ENCODE peak calls at places on chromosome X, in eight cellular contexts. One of them, this sample, is unnamed.

GRCh38 chrX:33725556-33726232 is 406.4 kb downstream of the FAM47A start:
- DNase-seq in epithelial cell of proximal tubule: no peak
- DNase-seq in GM13976: peak
- DNase-seq in body of pancreas: peak
- DNase-seq in nephron progenitor cell: peak
- DNase-seq in HL-60: no peak
- DNase-seq in coronary artery: no peak
- DNase-seq in B cell: no peak
- DNase-seq in this sample: peak

GRCh38 chrX:10175317-10175871 is 18.6 kb downstream of the CLCN4 start:
- DNase-seq in GM13976: no peak
- DNase-seq in B cell: no peak
- DNase-seq in nephron progenitor cell: no peak
- DNase-seq in HL-60: no peak
- DNase-seq in coronary artery: no peak
- DNase-seq in body of pancreas: no peak
- DNase-seq in epithelial cell of proximal tubule: no peak
- DNase-seq in this sample: no peak

GRCh38 chrX:104351173-104351769 is 96.5 kb upstream of the ESX1 start:
- DNase-seq in coronary artery: no peak
- DNase-seq in B cell: no peak
- DNase-seq in GM13976: no peak
- DNase-seq in HL-60: no peak
- DNase-seq in nephron progenitor cell: no peak
- DNase-seq in body of pancreas: no peak
- DNase-seq in epithelial cell of proximal tubule: peak
- DNase-seq in this sample: no peak

GRCh38 chrX:53930513-53931380 is 113.5 kb downstream of the PHF8 start:
- DNase-seq in body of pancreas: no peak
- DNase-seq in GM13976: no peak
- DNase-seq in nephron progenitor cell: no peak
- DNase-seq in coronary artery: no peak
- DNase-seq in B cell: no peak
- DNase-seq in HL-60: no peak
- DNase-seq in epithelial cell of proximal tubule: no peak
- DNase-seq in this sample: no peak

GRCh38 chrX:110004210-110004609 is 1.3 kb downstream of the TMEM164 start:
- DNase-seq in coronary artery: no peak
- DNase-seq in body of pancreas: peak
- DNase-seq in nephron progenitor cell: peak
- DNase-seq in HL-60: no peak
- DNase-seq in GM13976: no peak
- DNase-seq in epithelial cell of proximal tubule: no peak
- DNase-seq in B cell: no peak
- DNase-seq in this sample: no peak

GRCh38 chrX:132209527-132209926 is 9.7 kb downstream of the RAP2C start:
- DNase-seq in HL-60: peak
- DNase-seq in coronary artery: no peak
- DNase-seq in B cell: no peak
- DNase-seq in GM13976: no peak
- DNase-seq in body of pancreas: no peak
- DNase-seq in epithelial cell of proximal tubule: no peak
- DNase-seq in nephron progenitor cell: no peak
- DNase-seq in this sample: no peak

GRCh38 chrX:13050151-13050550 is 5.7 kb upstream of the FAM9C start:
- DNase-seq in HL-60: no peak
- DNase-seq in epithelial cell of proximal tubule: no peak
- DNase-seq in coronary artery: no peak
- DNase-seq in body of pancreas: no peak
- DNase-seq in nephron progenitor cell: no peak
- DNase-seq in GM13976: no peak
- DNase-seq in B cell: no peak
- DNase-seq in this sample: no peak

GRCh38 chrX:23515028-23515427 is 152.3 kb upstream of the PRDX4 start:
- DNase-seq in coronary artery: no peak
- DNase-seq in epithelial cell of proximal tubule: no peak
- DNase-seq in body of pancreas: peak
- DNase-seq in GM13976: no peak
- DNase-seq in B cell: no peak
- DNase-seq in HL-60: no peak
- DNase-seq in nephron progenitor cell: no peak
- DNase-seq in this sample: no peak

GRCh38 chrX:153924149-153924861 is 1.8 kb downstream of the ARHGAP4 start:
- DNase-seq in epithelial cell of proximal tubule: no peak
- DNase-seq in B cell: peak
- DNase-seq in body of pancreas: no peak
- DNase-seq in nephron progenitor cell: no peak
- DNase-seq in coronary artery: no peak
- DNase-seq in GM13976: no peak
- DNase-seq in HL-60: peak
- DNase-seq in this sample: no peak

GRCh38 chrX:8044861-8045434 is 117.7 kb upstream of the PNPLA4 start:
- DNase-seq in epithelial cell of proximal tubule: no peak
- DNase-seq in GM13976: no peak
- DNase-seq in HL-60: no peak
- DNase-seq in coronary artery: no peak
- DNase-seq in nephron progenitor cell: no peak
- DNase-seq in body of pancreas: no peak
- DNase-seq in B cell: no peak
- DNase-seq in this sample: no peak

GRCh38 chrX:8043546-8043945 is 116.3 kb upstream of the PNPLA4 start:
- DNase-seq in body of pancreas: no peak
- DNase-seq in coronary artery: no peak
- DNase-seq in nephron progenitor cell: no peak
- DNase-seq in epithelial cell of proximal tubule: no peak
- DNase-seq in B cell: no peak
- DNase-seq in HL-60: no peak
- DNase-seq in GM13976: no peak
- DNase-seq in this sample: no peak

GRCh38 chrX:8037593-8038348 is 110.6 kb upstream of the PNPLA4 start:
- DNase-seq in epithelial cell of proximal tubule: no peak
- DNase-seq in B cell: no peak
- DNase-seq in HL-60: no peak
- DNase-seq in GM13976: no peak
- DNase-seq in coronary artery: no peak
- DNase-seq in nephron progenitor cell: no peak
- DNase-seq in body of pancreas: no peak
- DNase-seq in this sample: no peak

GRCh38 chrX:8043121-8043520 is 115.9 kb upstream of the PNPLA4 start:
- DNase-seq in epithelial cell of proximal tubule: no peak
- DNase-seq in HL-60: no peak
- DNase-seq in body of pancreas: no peak
- DNase-seq in nephron progenitor cell: no peak
- DNase-seq in GM13976: no peak
- DNase-seq in B cell: no peak
- DNase-seq in coronary artery: no peak
- DNase-seq in this sample: no peak

GRCh38 chrX:8042304-8042703 is 115.1 kb upstream of the PNPLA4 start:
- DNase-seq in coronary artery: no peak
- DNase-seq in GM13976: no peak
- DNase-seq in nephron progenitor cell: no peak
- DNase-seq in HL-60: no peak
- DNase-seq in B cell: no peak
- DNase-seq in body of pancreas: no peak
- DNase-seq in epithelial cell of proximal tubule: no peak
- DNase-seq in this sample: no peak
- TF ChIP-seq CTCF in coronary artery: no peak
- TF ChIP-seq CTCF in GM13976: no peak
- TF ChIP-seq CTCF in nephron progenitor cell: peak
- TF ChIP-seq CTCF in HL-60: no peak
- TF ChIP-seq CTCF in B cell: no peak
- TF ChIP-seq CTCF in body of pancreas: no peak
- TF ChIP-seq CTCF in epithelial cell of proximal tubule: peak
- TF ChIP-seq CTCF in this sample: peak

GRCh38 chrX:30270639-30271038 is 23.7 kb downstream of the MAGEB1 start:
- DNase-seq in GM13976: no peak
- DNase-seq in B cell: no peak
- DNase-seq in HL-60: no peak
- DNase-seq in coronary artery: no peak
- DNase-seq in body of pancreas: no peak
- DNase-seq in nephron progenitor cell: no peak
- DNase-seq in epithelial cell of proximal tubule: no peak
- DNase-seq in this sample: no peak

GRCh38 chrX:30280428-30280827 is 28.8 kb downstream of the NR0B1 start:
- DNase-seq in HL-60: no peak
- DNase-seq in nephron progenitor cell: no peak
- DNase-seq in coronary artery: no peak
- DNase-seq in body of pancreas: no peak
- DNase-seq in B cell: no peak
- DNase-seq in GM13976: no peak
- DNase-seq in epithelial cell of proximal tubule: no peak
- DNase-seq in this sample: no peak

GRCh38 chrX:30278365-30278764 is 30.8 kb downstream of the NR0B1 start:
- DNase-seq in nephron progenitor cell: no peak
- DNase-seq in body of pancreas: no peak
- DNase-seq in GM13976: no peak
- DNase-seq in HL-60: no peak
- DNase-seq in coronary artery: no peak
- DNase-seq in epithelial cell of proximal tubule: no peak
- DNase-seq in B cell: no peak
- DNase-seq in this sample: no peak

GRCh38 chrX:30275498-30275897 is 28.6 kb downstream of the MAGEB1 start:
- DNase-seq in nephron progenitor cell: no peak
- DNase-seq in GM13976: no peak
- DNase-seq in epithelial cell of proximal tubule: no peak
- DNase-seq in B cell: no peak
- DNase-seq in coronary artery: no peak
- DNase-seq in HL-60: no peak
- DNase-seq in body of pancreas: no peak
- DNase-seq in this sample: no peak
- TF ChIP-seq CTCF in nephron progenitor cell: no peak
- TF ChIP-seq CTCF in GM13976: no peak
- TF ChIP-seq CTCF in epithelial cell of proximal tubule: peak
- TF ChIP-seq CTCF in B cell: no peak
- TF ChIP-seq CTCF in coronary artery: no peak
- TF ChIP-seq CTCF in HL-60: no peak
- TF ChIP-seq CTCF in body of pancreas: no peak
- TF ChIP-seq CTCF in this sample: peak

DNA sequence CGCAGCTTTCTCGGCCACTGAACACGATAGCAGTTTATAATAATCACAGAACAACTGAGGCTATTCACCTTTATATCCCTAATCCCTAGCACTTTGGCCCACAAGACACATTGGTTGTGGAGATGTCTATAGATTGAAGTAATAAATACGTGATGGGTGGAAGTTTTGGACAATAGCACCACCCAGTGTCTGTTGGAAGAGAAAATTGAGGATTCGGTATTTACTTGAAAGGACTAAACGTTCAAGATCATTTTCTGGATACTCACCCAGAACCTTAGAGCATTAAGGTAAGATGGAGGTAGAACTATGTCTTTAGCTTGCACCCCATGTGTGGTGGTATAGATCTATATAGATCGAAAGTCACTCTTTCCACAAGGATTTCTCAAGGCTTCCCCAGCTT is 792 bp upstream of the TMSB15A start:
- DNase-seq in HL-60: no peak
- DNase-seq in body of pancreas: no peak
- DNase-seq in nephron progenitor cell: no peak
- DNase-seq in epithelial cell of proximal tubule: no peak
- DNase-seq in coronary artery: no peak
- DNase-seq in B cell: no peak
- DNase-seq in GM13976: no peak
- DNase-seq in this sample: no peak
- TF ChIP-seq CTCF in HL-60: no peak
- TF ChIP-seq CTCF in body of pancreas: no peak
- TF ChIP-seq CTCF in nephron progenitor cell: no peak
- TF ChIP-seq CTCF in epithelial cell of proximal tubule: peak
- TF ChIP-seq CTCF in coronary artery: no peak
- TF ChIP-seq CTCF in B cell: no peak
- TF ChIP-seq CTCF in GM13976: no peak
- TF ChIP-seq CTCF in this sample: peak

GRCh38 chrX:78592030-78592429 is 67.1 kb downstream of the RTL3 start:
- DNase-seq in HL-60: no peak
- DNase-seq in coronary artery: no peak
- DNase-seq in epithelial cell of proximal tubule: no peak
- DNase-seq in GM13976: no peak
- DNase-seq in body of pancreas: no peak
- DNase-seq in B cell: no peak
- DNase-seq in nephron progenitor cell: no peak
- DNase-seq in this sample: no peak
- TF ChIP-seq CTCF in HL-60: no peak
- TF ChIP-seq CTCF in coronary artery: no peak
- TF ChIP-seq CTCF in epithelial cell of proximal tubule: no peak
- TF ChIP-seq CTCF in GM13976: no peak
- TF ChIP-seq CTCF in body of pancreas: no peak
- TF ChIP-seq CTCF in B cell: no peak
- TF ChIP-seq CTCF in nephron progenitor cell: no peak
- TF ChIP-seq CTCF in this sample: no peak

DNA sequence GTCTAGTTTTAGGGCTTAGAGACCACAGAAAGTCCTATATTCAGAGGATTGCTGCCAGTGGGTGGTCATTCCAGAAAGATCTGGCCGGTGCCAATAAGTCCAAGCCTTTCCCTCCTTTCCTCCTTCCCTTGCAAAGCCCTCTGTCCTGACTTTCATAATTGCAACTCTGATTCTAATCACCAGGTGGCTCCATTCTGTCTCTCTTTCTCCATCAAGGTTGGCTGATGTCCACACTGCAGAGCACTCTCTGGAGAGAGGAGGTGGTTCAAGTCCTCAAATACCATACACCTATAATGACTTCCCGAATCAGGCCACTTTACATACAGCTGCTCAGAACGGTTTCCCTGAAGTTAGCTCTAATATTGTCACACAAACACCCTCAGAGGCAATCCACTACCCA is 22.4 kb upstream of the ARMCX4 start:
- DNase-seq in body of pancreas: no peak
- DNase-seq in nephron progenitor cell: no peak
- DNase-seq in B cell: no peak
- DNase-seq in coronary artery: no peak
- DNase-seq in HL-60: peak
- DNase-seq in epithelial cell of proximal tubule: no peak
- DNase-seq in GM13976: peak
- DNase-seq in this sample: no peak
- TF ChIP-seq CTCF in body of pancreas: no peak
- TF ChIP-seq CTCF in nephron progenitor cell: no peak
- TF ChIP-seq CTCF in B cell: no peak
- TF ChIP-seq CTCF in coronary artery: no peak
- TF ChIP-seq CTCF in HL-60: no peak
- TF ChIP-seq CTCF in epithelial cell of proximal tubule: peak
- TF ChIP-seq CTCF in GM13976: peak
- TF ChIP-seq CTCF in this sample: peak

DNA sequence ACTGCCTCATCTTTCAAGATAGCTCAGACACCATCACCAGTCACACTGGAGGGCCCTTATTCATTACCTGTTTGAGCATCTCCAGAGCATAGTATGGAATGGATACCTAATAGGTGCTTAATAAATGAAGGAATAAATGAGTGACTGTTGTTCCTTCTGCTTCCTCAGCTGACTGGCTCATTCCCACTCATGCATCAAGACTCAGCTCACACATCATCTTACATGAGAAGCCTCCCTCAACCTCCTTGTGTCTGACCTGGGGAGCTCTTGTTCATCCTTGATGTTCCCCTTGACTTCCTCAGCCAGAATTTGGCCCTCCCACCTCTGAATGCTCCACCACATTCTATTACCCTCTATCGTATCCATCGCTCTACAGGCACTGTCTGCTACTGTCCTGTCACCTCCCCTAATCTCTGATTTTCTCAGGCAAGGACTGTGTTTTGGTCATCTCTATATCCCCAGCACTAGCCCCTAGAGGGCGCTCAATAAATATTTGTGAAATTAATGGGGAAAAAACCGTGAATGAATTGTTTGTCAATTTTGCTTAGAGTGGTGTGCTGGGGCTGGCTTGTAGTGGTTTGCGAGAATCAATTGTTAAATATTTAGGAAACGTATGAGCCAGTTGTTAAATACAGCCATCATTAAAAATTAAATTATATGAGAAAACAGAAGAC is 88.3 kb downstream of the NHSL2 start:
- DNase-seq in B cell: no peak
- DNase-seq in epithelial cell of proximal tubule: no peak
- DNase-seq in coronary artery: peak
- DNase-seq in GM13976: peak
- DNase-seq in HL-60: peak
- DNase-seq in body of pancreas: peak
- DNase-seq in nephron progenitor cell: peak
- DNase-seq in this sample: no peak
- TF ChIP-seq CTCF in B cell: peak
- TF ChIP-seq CTCF in epithelial cell of proximal tubule: peak
- TF ChIP-seq CTCF in coronary artery: peak
- TF ChIP-seq CTCF in GM13976: peak
- TF ChIP-seq CTCF in HL-60: peak
- TF ChIP-seq CTCF in body of pancreas: peak
- TF ChIP-seq CTCF in nephron progenitor cell: peak
- TF ChIP-seq CTCF in this sample: peak